ENCODE peak calls at places on chromosomes 16 and 17, in four cellular contexts. S is nucleus accumbens, G is NCI-H1092, K is T follicular helper cell. T is an unnamed sample.

GRCh38 chr17:72119963-72120877 is 600 bp upstream of the SOX9 start:
- DNase-seq in S (peak; percentile 66), G (peak; percentile 42), K (no peak), T (no peak)

GRCh38 chr17:56656961-56657360 is 63.5 kb downstream of the NOG start:
- DNase-seq in S (no peak), G (no peak), K (no peak), T (no peak)

GRCh38 chr16:1645914-1646525 is 32.1 kb upstream of the JPT2 start:
- DNase-seq in S (no peak), G (no peak), K (no peak), T (no peak)

GRCh38 chr16:73219176-73219575 is 171.2 kb upstream of the ZFHX3 start:
- DNase-seq in S (no peak), G (no peak), K (no peak), T (no peak)

GRCh38 chr16:14616280-14616679 is 13.8 kb downstream of the PARN start:
- DNase-seq in S (no peak), G (no peak), K (no peak), T (no peak)

GRCh38 chr17:38509772-38510423 is 81.6 kb downstream of the ARHGAP23 start:
- DNase-seq in S (no peak), G (no peak), K (no peak), T (no peak)

GRCh38 chr16:19071811-19072777 is 4.7 kb downstream of the COQ7 start:
- DNase-seq in S (peak; percentile 47), G (no peak), K (peak; percentile 26), T (no peak)

GRCh38 chr17:60971515-60972369 is 294.1 kb downstream of the BCAS3 start:
- DNase-seq in S (no peak), G (no peak), K (peak; percentile 4), T (no peak)

GRCh38 chr16:30186782-30187555 is 3.6 kb downstream of the CORO1A start:
- DNase-seq in S (peak; percentile 36), G (no peak), K (peak; percentile 87), T (no peak)

GRCh38 chr16:79658301-79659001 is 57.9 kb upstream of the MAF start:
- DNase-seq in S (no peak), G (no peak), K (no peak), T (no peak)

GRCh38 chr17:7997186-7997585 is 5.2 kb upstream of the GUCY2D start:
- DNase-seq in S (no peak), G (no peak), K (no peak), T (no peak)

GRCh38 chr17:39924691-39925055 is 2.7 kb downstream of the ORMDL3 start:
- DNase-seq in S (no peak), G (no peak), K (no peak), T (no peak)

GRCh38 chr16:19518423-19518822 is 3.5 kb downstream of the GDE1 start:
- DNase-seq in S (no peak), G (no peak), K (no peak), T (no peak)

GRCh38 chr17:13140750-13141149 is 122.9 kb upstream of the ELAC2 start:
- DNase-seq in S (no peak), G (peak; percentile 3), K (no peak), T (no peak)

GRCh38 chr17:81241648-81242420 is 2.7 kb downstream of the NDUFAF8 start:
- DNase-seq in S (peak; percentile 41), G (no peak), K (peak; percentile 36), T (no peak)

GRCh38 chr16:86775401-86775985 is 197.1 kb downstream of the FOXL1 start:
- DNase-seq in S (no peak), G (no peak), K (no peak), T (no peak)